ENCODE peak calls at places on chromosomes 5 and 9, in four cellular contexts. M is HCT116, P is GM12878, J is K562. B is an unnamed sample.

GRCh38 chr9:107932036-107932435 is 442.5 kb upstream of the KLF4 start:
- DNase-seq in J (no peak), P (no peak), M (no peak), B (no peak)

GRCh38 chr5:171379961-171380360 is 7.7 kb upstream of the NPM1 start:
- DNase-seq in J (no peak), P (no peak), M (no peak), B (no peak)

GRCh38 chr9:33510264-33511183 is 13.5 kb upstream of the ANKRD18B start:
- DNase-seq in J (peak), P (no peak), M (no peak), B (no peak)

GRCh38 chr9:137492464-137493162 is 33.5 kb upstream of the NSMF start:
- DNase-seq in J (peak), P (no peak), M (peak), B (no peak)

GRCh38 chr5:180291943-180292831 is at the start of gene MAPK9:
- DNase-seq in M (peak), P (no peak), J (peak), B (no peak)

GRCh38 chr9:99515087-99515486 is 293.0 kb downstream of the SEC61B start:
- DNase-seq in P (peak), M (no peak), J (no peak), B (no peak)

GRCh38 chr9:35236692-35237091 is 74.9 kb downstream of the UNC13B start:
- DNase-seq in M (no peak), P (no peak), J (no peak), B (no peak)

GRCh38 chr9:29830815-29831214 is 2257.5 kb upstream of the C9orf72 start:
- DNase-seq in M (peak), J (no peak), P (no peak), B (no peak)

GRCh38 chr9:13899924-13900323 is 414.0 kb downstream of the NFIB start:
- DNase-seq in M (no peak), J (no peak), P (no peak), B (no peak)

GRCh38 chr5:82684659-82685058 is 392.5 kb downstream of the TMEM167A start:
- DNase-seq in M (no peak), P (no peak), J (no peak), B (no peak)

GRCh38 chr5:67725591-67725990 is 490.0 kb upstream of the PIK3R1 start:
- DNase-seq in J (no peak), M (no peak), P (no peak), B (no peak)

GRCh38 chr9:132459661-132460060 is 49.6 kb downstream of the CFAP77 start:
- DNase-seq in P (no peak), M (no peak), J (no peak), B (no peak)

GRCh38 chr5:12704955-12705354 is 800.7 kb upstream of the CTNND2 start:
- DNase-seq in M (no peak), J (no peak), P (no peak), B (no peak)

GRCh38 chr9:114688892-114689291 is 6.9 kb upstream of the TEX48 start:
- DNase-seq in M (no peak), J (no peak), P (no peak), B (no peak)

GRCh38 chr5:170584446-170584845 is 80.6 kb downstream of the KCNIP1 start:
- DNase-seq in P (no peak), J (no peak), M (no peak), B (no peak)

GRCh38 chr5:57002959-57003485 is 51.1 kb upstream of the MIER3 start:
- DNase-seq in J (no peak), M (no peak), P (no peak), B (no peak)

GRCh38 chr5:98742395-98743073 is 30.9 kb upstream of the RGMB start:
- DNase-seq in J (no peak), M (no peak), P (no peak), B (no peak)

GRCh38 chr5:134512661-134512999 is 12.8 kb upstream of the JADE2 start:
- DNase-seq in J (no peak), M (no peak), P (no peak), B (peak)

GRCh38 chr9:97993000-97993399 is 9.9 kb downstream of the ANP32B start:
- DNase-seq in J (no peak), M (no peak), P (no peak), B (no peak)

GRCh38 chr9:106869028-106869427 is 6.1 kb downstream of the ZNF462 start:
- DNase-seq in P (no peak), J (no peak), M (no peak), B (no peak)

GRCh38 chr9:69023650-69024049 is 9.7 kb upstream of the PRKACG start:
- DNase-seq in J (no peak), P (no peak), M (no peak), B (no peak)

GRCh38 chr9:109771084-109771483 is 8.9 kb upstream of the PALM2AKAP2 start:
- DNase-seq in J (no peak), M (no peak), P (no peak), B (no peak)

GRCh38 chr5:82796643-82797416 is 280.4 kb downstream of the TMEM167A start:
- DNase-seq in J (no peak), P (no peak), M (no peak), B (no peak)

GRCh38 chr9:110031511-110032173 is 176.3 kb downstream of the C9orf152 start:
- DNase-seq in P (no peak), J (no peak), M (no peak), B (no peak)

GRCh38 chr9:128881627-128881883 is 195 bp downstream of the KYAT1 start:
- DNase-seq in J (no peak), P (no peak), M (no peak), B (no peak)

GRCh38 chr9:99173570-99174504 is 47.9 kb downstream of the ALG2 start:
- DNase-seq in M (no peak), P (no peak), J (no peak), B (no peak)

GRCh38 chr5:143350790-143351603 is 52.5 kb downstream of the NR3C1 start:
- DNase-seq in M (peak), J (no peak), P (no peak), B (no peak)

GRCh38 chr9:90385126-90385525 is 257.5 kb downstream of the DIRAS2 start:
- DNase-seq in J (no peak), M (no peak), P (no peak), B (no peak)

DNA sequence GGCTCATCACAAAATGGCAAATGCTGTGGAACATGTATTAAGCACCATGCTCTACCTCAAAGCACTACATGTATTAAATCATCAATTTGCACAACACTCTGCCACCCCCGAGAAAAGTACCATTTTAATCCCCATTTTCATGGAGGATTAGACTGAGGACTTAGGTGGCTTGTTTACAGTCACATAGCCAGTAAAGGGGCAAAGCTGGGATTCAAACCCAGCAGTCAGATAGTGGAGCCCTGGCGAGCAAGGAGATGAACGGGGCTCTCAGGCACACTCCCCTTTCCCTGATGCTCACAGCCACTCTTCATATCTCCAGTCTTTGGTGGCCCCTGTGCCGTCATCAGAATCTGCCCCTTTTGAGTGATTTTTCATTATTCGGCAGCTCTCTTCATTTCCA is 262.9 kb downstream of the DIRAS2 start:
- DNase-seq in J (no peak), P (no peak), M (no peak), B (no peak)
- TF ChIP-seq ZNF274 in J (no peak), P (no peak), M (no peak), B (no peak)

GRCh38 chr5:177311723-177312648 is at the start of gene MXD3:
- DNase-seq in P (peak), M (peak), J (peak), B (peak)
- TF ChIP-seq POLR2AphosphoS5 in P (peak), M (peak), J (peak), B (no peak)

DNA sequence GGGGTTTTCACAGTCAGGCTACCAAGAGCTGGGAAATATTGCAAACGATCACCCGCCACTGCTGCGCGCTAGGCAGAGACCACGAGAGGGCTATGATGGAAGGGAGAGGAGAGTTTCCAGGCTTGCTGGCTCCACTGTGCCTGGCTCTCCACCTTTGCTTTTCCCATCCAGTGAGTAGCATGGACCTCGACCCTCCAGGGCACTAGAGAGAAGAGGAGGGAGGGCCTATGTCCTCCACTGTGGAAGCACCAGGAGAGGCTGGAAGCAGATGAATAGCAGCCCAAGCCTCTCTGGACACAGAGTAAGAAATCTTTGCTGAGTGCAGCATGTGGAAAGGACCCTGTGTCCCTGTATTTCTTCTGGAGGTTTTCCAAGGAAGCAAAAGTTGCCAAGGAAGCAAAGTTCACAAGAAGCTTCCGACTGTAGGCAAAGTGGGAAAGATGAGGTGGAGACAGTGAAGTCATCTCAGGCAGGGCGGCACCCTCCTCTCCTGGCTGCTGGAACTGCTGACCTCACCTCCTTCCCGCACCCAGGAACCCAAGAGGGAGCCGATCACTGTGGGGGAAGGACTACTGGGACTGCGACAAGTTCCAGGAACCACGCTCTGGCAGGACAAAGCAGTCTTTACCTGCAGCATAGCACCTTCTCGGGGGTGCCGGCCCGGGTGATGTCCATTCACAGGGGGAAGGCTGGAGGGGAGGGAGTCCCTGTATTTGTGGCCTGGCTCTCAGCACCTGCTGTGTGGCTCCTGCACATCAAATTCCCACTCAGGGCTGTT is 79.6 kb downstream of the CSNK1A1 start:
- DNase-seq in M (no peak), J (peak), P (no peak), B (no peak)
- TF ChIP-seq EGR1 in M (no peak), J (no peak), P (no peak), B (no peak)

GRCh38 chr5:123264399-123264798 is 158.8 kb downstream of the CEP120 start:
- DNase-seq in M (no peak), P (no peak), J (no peak), B (no peak)
- TF ChIP-seq ZNF274 in M (no peak), P (no peak), J (no peak), B (no peak)

DNA sequence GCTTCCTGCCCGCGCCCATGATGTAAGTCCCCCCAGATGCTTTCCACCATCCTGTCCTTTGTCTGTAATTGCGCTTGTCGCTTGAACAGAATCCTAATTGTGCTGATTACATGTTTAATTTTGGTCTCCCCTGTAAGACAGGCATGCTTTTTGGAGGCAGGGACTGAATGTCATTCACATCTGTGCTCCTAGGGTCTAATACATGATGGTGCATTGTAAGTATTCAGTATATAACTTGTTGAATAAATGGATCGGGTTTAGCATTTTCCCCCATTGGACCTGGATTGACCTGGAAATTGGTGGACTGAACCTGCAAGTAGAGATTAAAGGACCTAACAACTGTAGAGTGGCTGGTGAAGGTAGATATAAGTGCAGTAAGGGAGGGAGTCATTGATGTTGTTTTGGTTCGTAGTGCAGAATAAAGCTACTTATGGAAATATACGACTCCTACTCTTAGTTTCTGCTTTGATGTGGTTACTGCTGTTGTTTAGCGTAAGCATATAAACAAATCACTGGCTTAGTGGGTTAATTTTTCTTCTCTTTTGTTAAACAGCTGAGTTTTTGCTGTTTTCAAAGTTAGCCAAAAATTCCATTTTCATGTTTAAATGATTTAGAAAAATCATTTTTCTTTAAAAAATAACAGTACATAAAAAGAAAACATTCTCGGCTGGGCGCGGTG is 57.3 kb downstream of the TRIO start:
- DNase-seq in M (no peak), P (no peak), J (no peak), B (no peak)
- TF ChIP-seq POLR2AphosphoS5 in M (no peak), P (no peak), J (no peak), B (no peak)

GRCh38 chr5:54753034-54753433 is 232.4 kb downstream of the ESM1 start:
- DNase-seq in J (no peak), M (no peak), P (peak), B (peak)
- TF ChIP-seq EGR1 in J (no peak), M (no peak), P (no peak), B (no peak)

GRCh38 chr9:36949470-36949869 is 84.6 kb downstream of the PAX5 start:
- DNase-seq in M (no peak), J (no peak), P (no peak), B (no peak)
- TF ChIP-seq ZNF274 in M (no peak), J (no peak), P (no peak), B (no peak)

B was measured in H1.